ENCODE peak calls at places on chromosomes 2 and 18, in ten cellular contexts. R is hepatocyte, W is Peyer's patch, Y is endodermal cell, Z is SK-N-SH, T is neural progenitor cell, P is heart left ventricle, K is psoas muscle, B is uterus, J is stomach. Q is an unnamed sample. For H3K27me3, the result is how much of the 10 kb centered on the place peaks cover.

GRCh38 chr2:96393989-96394761 is 58.6 kb downstream of the NCAPH start:
- DNase-seq in R (no peak), W (no peak), Y (no peak), Z (no peak), T (no peak), P (no peak), K (no peak), B (no peak), J (no peak), Q (peak)

GRCh38 chr2:174254267-174254666 is 5.9 kb upstream of the OLA1 start:
- DNase-seq in R (no peak), W (no peak), Y (no peak), Z (no peak), T (no peak), P (no peak), K (no peak), B (no peak), J (no peak), Q (no peak)

GRCh38 chr2:46954951-46955571 is 39.5 kb upstream of the MCFD2 start:
- DNase-seq in R (peak), W (no peak), Y (peak), Z (no peak), T (peak), P (peak), K (peak), B (peak), J (peak), Q (no peak)

GRCh38 chr18:78977627-78978271 is 1.9 kb upstream of the SALL3 start:
- DNase-seq in R (no peak), W (no peak), Y (peak), Z (no peak), T (peak), P (no peak), K (no peak), B (no peak), J (no peak), Q (no peak)

GRCh38 chr2:201643216-201643651 is at the start of gene TMEM237:
- DNase-seq in R (peak), W (peak), Y (no peak), Z (peak), T (peak), P (peak), K (peak), B (peak), J (peak), Q (peak)

GRCh38 chr2:7604456-7604855 is 687.2 kb downstream of the RNF144A start:
- DNase-seq in R (no peak), W (no peak), Y (peak), Z (no peak), T (no peak), P (no peak), K (no peak), B (no peak), J (no peak), Q (no peak)

GRCh38 chr2:74179063-74179865 is 585 bp upstream of the MOB1A start:
- DNase-seq in R (peak), W (no peak), Y (no peak), Z (no peak), T (peak), P (no peak), K (no peak), B (no peak), J (no peak), Q (no peak)

GRCh38 chr2:148209598-148209997 is 188.7 kb downstream of the MBD5 start:
- DNase-seq in R (peak), W (no peak), Y (peak), Z (no peak), T (no peak), P (no peak), K (no peak), B (no peak), J (no peak), Q (no peak)

GRCh38 chr2:214533511-214533910 is 122.7 kb downstream of the VWC2L start:
- DNase-seq in R (no peak), W (no peak), Y (no peak), Z (no peak), T (no peak), P (no peak), K (no peak), B (no peak), J (no peak), Q (no peak)

GRCh38 chr2:85504434-85505261 is 34.3 kb upstream of the MAT2A start:
- DNase-seq in R (no peak), W (no peak), Y (no peak), Z (peak), T (no peak), P (no peak), K (peak), B (peak), J (peak), Q (no peak)

GRCh38 chr18:63241317-63241712 is 78.3 kb downstream of the BCL2 start:
- DNase-seq in R (no peak), W (no peak), Y (no peak), Z (no peak), T (no peak), P (no peak), K (no peak), B (no peak), J (no peak), Q (no peak)

GRCh38 chr2:109277414-109277813 is 148.4 kb downstream of the SH3RF3 start:
- DNase-seq in R (no peak), W (no peak), Y (no peak), Z (no peak), T (no peak), P (no peak), K (no peak), B (no peak), J (no peak), Q (no peak)

GRCh38 chr2:215269397-215270117 is 42.3 kb upstream of the ATIC start:
- DNase-seq in R (peak), W (peak), Y (peak), Z (peak), T (peak), P (no peak), K (peak), B (peak), J (peak), Q (no peak)

GRCh38 chr18:3360211-3360610 is 89.8 kb upstream of the TGIF1 start:
- DNase-seq in R (no peak), W (no peak), Y (peak), Z (no peak), T (peak), P (no peak), K (no peak), B (no peak), J (no peak), Q (no peak)

GRCh38 chr2:63652063-63652985 is 63.6 kb downstream of the MDH1 start:
- DNase-seq in R (no peak), W (no peak), Y (no peak), Z (no peak), T (no peak), P (no peak), K (no peak), B (no peak), J (no peak), Q (no peak)

GRCh38 chr18:8948471-8949149 is 153.9 kb upstream of the NDUFV2 start:
- DNase-seq in R (peak), W (no peak), Y (no peak), Z (no peak), T (no peak), P (no peak), K (no peak), B (no peak), J (no peak), Q (no peak)

DNA sequence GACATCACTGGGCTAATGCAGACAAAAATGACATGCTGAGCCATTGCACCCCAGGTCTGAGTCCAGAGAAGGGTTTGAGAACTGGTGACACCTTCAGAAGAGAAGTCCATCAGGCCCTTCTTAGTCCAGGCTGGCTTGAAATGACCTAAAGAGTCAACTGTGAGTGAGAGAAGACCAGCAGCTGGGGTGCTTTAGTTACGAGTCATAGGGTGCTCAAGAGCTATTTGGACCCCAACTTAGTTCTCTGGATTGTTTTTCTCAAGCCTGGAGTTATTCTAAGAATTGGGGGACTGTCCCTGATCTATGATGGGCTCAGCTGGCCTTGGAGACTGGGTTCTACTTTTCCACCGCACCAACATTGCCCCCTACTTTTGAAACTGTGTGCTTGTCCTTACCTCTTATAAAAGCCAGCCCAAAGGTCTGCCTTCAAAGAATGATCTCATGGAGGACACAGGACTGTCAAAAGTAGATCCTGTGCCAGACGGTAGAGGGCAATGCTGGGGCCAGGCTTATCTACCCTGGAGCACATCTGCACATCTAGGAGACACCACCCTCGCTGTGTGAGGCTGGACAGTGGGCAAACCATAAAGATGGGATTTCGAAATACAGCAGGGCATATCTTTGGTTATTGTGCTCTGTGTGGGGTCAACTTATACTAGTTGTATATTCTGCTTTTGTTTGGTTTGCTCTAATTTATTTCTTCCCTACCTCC is 333.0 kb upstream of the SLC14A2 start:
- DNase-seq in R (no peak), W (no peak), Y (no peak), Z (no peak), T (no peak), P (no peak), K (no peak), B (no peak), J (no peak), Q (no peak)
- TF ChIP-seq CTCF in R (no peak), W (no peak), Y (peak), Z (no peak), T (no peak), P (no peak), K (no peak), B (no peak), J (no peak), Q (no peak)

DNA sequence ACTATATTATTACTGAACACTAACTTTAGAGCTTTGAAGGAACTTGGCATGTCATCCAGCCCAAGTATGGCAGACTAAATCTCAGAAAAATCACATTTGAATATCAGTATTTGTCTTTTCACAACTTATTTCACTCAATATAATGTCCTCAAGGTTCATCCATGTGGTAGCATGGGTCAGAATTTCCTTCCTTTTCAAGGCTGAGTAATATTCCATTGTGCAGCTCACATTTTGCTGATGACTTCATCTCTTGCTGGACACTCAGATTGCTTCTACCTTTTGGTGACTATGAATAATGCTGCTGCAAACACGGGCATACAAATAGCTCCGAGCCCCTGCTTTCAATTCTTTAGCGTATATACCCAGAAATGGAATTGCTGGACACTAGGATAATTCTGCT is 46.7 kb downstream of the RPL31 start:
- DNase-seq in R (no peak), W (no peak), Y (no peak), Z (no peak), T (no peak), P (no peak), K (no peak), B (no peak), J (no peak), Q (no peak)
- H3K27me3 ChIP-seq in R (under half), W (under half), Y (under half), Z (under half), T (under half), P (under half), K (under half), B (under half), J (under half), Q (under half)

GRCh38 chr2:105926960-105927678 is 182.4 kb downstream of the NCK2 start:
- DNase-seq in R (no peak), W (peak), Y (no peak), Z (no peak), T (no peak), P (no peak), K (no peak), B (no peak), J (no peak), Q (no peak)
- TF ChIP-seq CTCF in R (no peak), W (no peak), Y (no peak), Z (no peak), T (no peak), P (no peak), K (no peak), B (no peak), J (no peak), Q (no peak)

GRCh38 chr2:230205034-230205433 is 14.8 kb downstream of the SP110 start:
- DNase-seq in R (no peak), W (peak), Y (no peak), Z (no peak), T (no peak), P (no peak), K (no peak), B (no peak), J (no peak), Q (no peak)

GRCh38 chr2:230205721-230206120 is 14.1 kb downstream of the SP110 start:
- DNase-seq in R (no peak), W (no peak), Y (no peak), Z (no peak), T (no peak), P (no peak), K (no peak), B (no peak), J (no peak), Q (no peak)

GRCh38 chr2:230209422-230210051 is 10.2 kb downstream of the SP110 start:
- DNase-seq in R (no peak), W (peak), Y (no peak), Z (no peak), T (no peak), P (no peak), K (no peak), B (no peak), J (no peak), Q (no peak)

GRCh38 chr2:230203110-230203676 is 16.6 kb downstream of the SP110 start:
- DNase-seq in R (no peak), W (peak), Y (no peak), Z (no peak), T (no peak), P (no peak), K (no peak), B (no peak), J (peak), Q (no peak)

GRCh38 chr2:230208576-230208975 is 11.2 kb downstream of the SP110 start:
- DNase-seq in R (no peak), W (no peak), Y (no peak), Z (no peak), T (no peak), P (no peak), K (no peak), B (no peak), J (no peak), Q (no peak)
- H3K27me3 ChIP-seq in R (under half), W (under half), Y (under half), Z (under half), T (under half), P (under half), K (under half), B (under half), J (under half), Q (under half)

GRCh38 chr2:118431188-118431562 is 342.9 kb downstream of the INSIG2 start:
- DNase-seq in R (no peak), W (no peak), Y (no peak), Z (no peak), T (no peak), P (no peak), K (no peak), B (no peak), J (no peak), Q (no peak)
- TF ChIP-seq CTCF in R (peak), W (no peak), Y (peak), Z (peak), T (peak), P (no peak), K (no peak), B (no peak), J (no peak), Q (no peak)

GRCh38 chr2:218883491-218884490 is 3.1 kb downstream of the WNT10A start:
- DNase-seq in R (peak), W (peak), Y (peak), Z (peak), T (peak), P (no peak), K (no peak), B (no peak), J (no peak), Q (peak)
- H3K27me3 ChIP-seq in R (half or more), W (under half), Y (half or more), Z (under half), T (half or more), P (under half), K (half or more), B (under half), J (under half), Q (under half)

GRCh38 chr18:32074206-32074605 is 17.5 kb upstream of the RNF138 start:
- DNase-seq in R (no peak), W (no peak), Y (no peak), Z (no peak), T (no peak), P (no peak), K (no peak), B (no peak), J (no peak), Q (no peak)
- TF ChIP-seq CTCF in R (no peak), W (no peak), Y (no peak), Z (no peak), T (no peak), P (no peak), K (no peak), B (no peak), J (no peak), Q (no peak)

DNA sequence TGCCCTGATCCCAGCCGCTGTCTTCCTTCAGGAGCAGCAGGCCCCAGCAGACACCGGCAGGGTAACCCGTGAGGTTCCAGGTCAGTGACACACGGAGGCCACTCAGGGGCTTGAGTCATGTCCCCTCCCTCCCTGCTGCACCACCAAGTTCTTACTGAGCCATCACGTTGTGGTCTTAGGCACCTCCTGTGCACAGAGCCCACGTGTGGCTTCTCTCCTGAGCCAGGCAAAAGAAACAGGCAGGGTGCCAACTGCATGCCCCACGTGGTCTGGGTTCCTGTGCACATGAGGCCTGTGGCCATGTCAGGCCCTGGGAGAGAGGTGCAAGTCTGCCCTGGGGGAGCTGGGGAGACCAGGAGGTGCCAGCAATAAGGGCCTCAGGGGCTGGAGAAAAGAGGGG is 264.8 kb downstream of the KLHL29 start:
- DNase-seq in R (no peak), W (no peak), Y (no peak), Z (peak), T (no peak), P (no peak), K (no peak), B (no peak), J (no peak), Q (no peak)
- H3K27me3 ChIP-seq in R (under half), W (under half), Y (under half), Z (under half), T (under half), P (under half), K (under half), B (under half), J (under half), Q (under half)

GRCh38 chr18:5542393-5543035 is 1.3 kb downstream of the EPB41L3 start:
- DNase-seq in R (peak), W (no peak), Y (peak), Z (peak), T (peak), P (peak), K (peak), B (no peak), J (no peak), Q (peak)

GRCh38 chr18:5538541-5538940 is 5.3 kb downstream of the EPB41L3 start:
- DNase-seq in R (no peak), W (no peak), Y (no peak), Z (no peak), T (peak), P (no peak), K (no peak), B (no peak), J (no peak), Q (no peak)

GRCh38 chr18:5534845-5535244 is 9.0 kb downstream of the EPB41L3 start:
- DNase-seq in R (no peak), W (no peak), Y (no peak), Z (no peak), T (no peak), P (no peak), K (no peak), B (no peak), J (no peak), Q (no peak)

GRCh38 chr18:5543036-5543671 is 643 bp downstream of the EPB41L3 start:
- DNase-seq in R (peak), W (no peak), Y (peak), Z (peak), T (peak), P (peak), K (peak), B (no peak), J (no peak), Q (peak)

DNA sequence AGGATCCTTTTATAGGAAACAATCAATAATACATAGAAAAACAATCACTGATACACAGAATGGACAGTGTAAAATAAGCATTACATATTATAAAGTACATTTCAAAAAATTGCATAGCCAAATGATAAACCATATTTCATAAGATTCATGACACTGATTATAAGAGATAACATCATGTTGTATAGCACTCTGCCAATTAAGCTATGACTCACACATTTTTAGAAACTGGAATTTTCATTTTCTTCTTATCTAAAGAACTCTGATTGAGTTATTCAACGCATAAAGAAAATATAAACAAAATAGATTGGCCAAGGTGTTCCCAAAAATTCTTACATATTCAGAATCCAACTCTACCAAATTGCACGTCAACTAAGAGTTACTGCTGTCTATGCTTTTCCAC is 5.9 kb downstream of the EPB41L3 start:
- DNase-seq in R (no peak), W (no peak), Y (no peak), Z (no peak), T (no peak), P (no peak), K (no peak), B (no peak), J (no peak), Q (no peak)
- TF ChIP-seq CTCF in R (no peak), W (no peak), Y (no peak), Z (no peak), T (no peak), P (no peak), K (no peak), B (no peak), J (no peak), Q (no peak)

Q was measured in upper lobe of right lung.